ENCODE peak calls at places on chromosomes 13 and 19, in eight cellular contexts. B is fibroblast of lung, A is heart left ventricle, S is GM13976, J is IMR-90, F is GM12865, M is activated B cell treated with CpG ODN at 0.5 μM for 24 hours, P is colonic mucosa. W is an unnamed sample.

GRCh38 chr13:98390086-98390697 is 186.7 kb downstream of the STK24 start:
- DNase-seq in M (no peak), B (peak), A (no peak), F (no peak), P (no peak), J (peak), S (no peak), W (no peak)

GRCh38 chr13:46172531-46172991 is 9.4 kb downstream of the LCP1 start:
- DNase-seq in A (no peak), S (no peak), F (peak), J (no peak), B (no peak), P (no peak), M (no peak), W (no peak)

GRCh38 chr13:95156208-95156607 is 145.0 kb downstream of the ABCC4 start:
- DNase-seq in S (no peak), M (no peak), A (no peak), J (peak), B (peak), F (no peak), P (no peak), W (no peak)

GRCh38 chr19:12995596-12996541 is 594 bp downstream of the NFIX start:
- DNase-seq in S (peak), M (no peak), F (no peak), B (peak), J (peak), A (peak), P (peak), W (no peak)

GRCh38 chr13:40477623-40478608 is 188.5 kb downstream of the FOXO1 start:
- DNase-seq in S (no peak), J (no peak), P (no peak), M (no peak), B (peak), A (peak), F (no peak), W (no peak)

GRCh38 chr19:35618857-35619256 is 6.3 kb downstream of the HAUS5 start:
- DNase-seq in J (no peak), P (no peak), M (no peak), A (no peak), S (no peak), B (no peak), F (no peak), W (no peak)

GRCh38 chr19:10920288-10920655 is 8.2 kb downstream of the YIPF2 start:
- DNase-seq in M (no peak), F (no peak), A (no peak), P (no peak), J (no peak), S (no peak), B (no peak), W (no peak)

GRCh38 chr13:43126420-43126819 is 103.0 kb downstream of the DNAJC15 start:
- DNase-seq in B (no peak), A (no peak), F (peak), M (no peak), P (no peak), J (no peak), S (no peak), W (no peak)

GRCh38 chr19:8615813-8616596 is 5.5 kb upstream of the ADAMTS10 start:
- DNase-seq in M (no peak), B (peak), S (peak), J (peak), F (peak), P (peak), A (peak), W (peak)

GRCh38 chr13:30850204-30850866 is 55.7 kb upstream of the MEDAG start:
- DNase-seq in B (no peak), F (no peak), J (no peak), S (no peak), A (no peak), M (no peak), P (no peak), W (no peak)

GRCh38 chr13:37453246-37453645 is 145.3 kb downstream of the POSTN start:
- DNase-seq in A (no peak), F (no peak), P (no peak), J (no peak), B (peak), S (no peak), M (no peak), W (no peak)

GRCh38 chr19:29115181-29115580 is 97.8 kb downstream of the UQCRFS1 start:
- DNase-seq in S (no peak), P (no peak), F (no peak), J (no peak), M (no peak), B (no peak), A (no peak), W (no peak)

GRCh38 chr19:46990998-46991676 is 28.5 kb upstream of the NPAS1 start:
- DNase-seq in B (peak), J (peak), M (no peak), P (peak), S (peak), F (peak), A (peak), W (peak)

GRCh38 chr19:3365447-3366103 is 808 bp upstream of the NFIC start:
- DNase-seq in S (no peak), M (no peak), B (no peak), P (peak), J (peak), A (peak), F (peak), W (peak)

DNA sequence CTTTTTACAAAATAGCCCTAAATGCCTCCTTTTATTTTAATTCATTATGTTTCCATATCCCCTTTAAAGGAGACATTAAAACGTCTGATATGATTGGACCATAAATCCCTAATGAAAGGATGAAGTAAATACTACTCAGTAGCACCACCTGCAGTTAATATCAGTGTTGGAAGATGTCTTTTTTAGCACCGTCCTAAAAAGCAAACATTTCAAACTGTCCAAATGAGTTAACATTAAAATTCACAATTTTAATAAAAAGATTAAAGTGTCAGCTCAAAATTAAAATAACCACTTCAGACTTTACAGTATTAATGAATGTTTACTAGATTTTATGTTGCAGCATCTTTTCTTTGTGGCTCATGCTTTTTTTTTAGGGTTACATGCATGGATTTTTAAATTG is 12.3 kb downstream of the ZNF507 start:
- DNase-seq in B (peak), P (no peak), F (no peak), S (no peak), A (no peak), M (no peak), J (no peak), W (no peak)
- TF ChIP-seq CTCF in B (peak), P (no peak), F (no peak), S (no peak), A (no peak), M (no peak), J (peak), W (peak)

DNA sequence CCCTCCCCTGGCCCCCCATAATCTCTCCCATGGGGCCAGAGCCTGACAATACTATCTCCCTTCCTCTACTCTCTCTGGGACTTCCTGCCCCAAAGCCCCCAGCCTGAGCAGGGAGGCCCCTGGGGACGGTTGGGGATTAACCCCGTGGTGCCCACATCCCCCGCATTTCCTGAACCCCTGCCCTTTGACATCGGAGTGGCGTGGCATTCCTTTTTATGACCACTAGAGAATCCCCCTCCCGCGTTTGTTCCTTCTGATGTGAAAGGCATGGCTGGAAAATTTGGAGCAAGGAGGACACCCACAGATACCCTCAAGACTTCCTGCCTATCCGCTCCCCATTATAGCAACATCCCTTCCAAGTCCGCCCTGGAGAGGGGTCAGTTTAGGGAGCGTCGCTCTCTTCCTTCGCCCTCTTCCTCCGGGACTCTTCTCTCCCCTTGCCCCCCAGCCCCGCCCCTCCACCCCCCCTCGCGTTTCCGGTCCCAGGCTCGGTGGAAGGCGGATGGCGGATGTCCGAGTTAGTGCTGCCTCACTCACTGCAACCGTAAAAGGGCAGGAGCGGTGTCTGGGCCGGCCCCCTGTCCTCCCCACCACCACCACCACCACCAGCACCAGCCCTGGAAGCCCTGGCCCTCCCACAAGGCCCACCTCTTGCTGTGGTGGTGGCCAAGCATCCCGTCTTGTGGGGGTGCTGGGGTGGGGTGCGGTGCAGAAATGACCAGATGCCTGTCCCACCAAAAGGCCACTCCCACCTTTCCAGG is 1.8 kb downstream of the VASP start:
- DNase-seq in S (peak), P (peak), B (peak), M (peak), A (peak), J (peak), F (peak), W (peak)
- TF ChIP-seq CTCF in S (no peak), P (no peak), B (no peak), M (no peak), A (no peak), J (no peak), F (no peak), W (no peak)

DNA sequence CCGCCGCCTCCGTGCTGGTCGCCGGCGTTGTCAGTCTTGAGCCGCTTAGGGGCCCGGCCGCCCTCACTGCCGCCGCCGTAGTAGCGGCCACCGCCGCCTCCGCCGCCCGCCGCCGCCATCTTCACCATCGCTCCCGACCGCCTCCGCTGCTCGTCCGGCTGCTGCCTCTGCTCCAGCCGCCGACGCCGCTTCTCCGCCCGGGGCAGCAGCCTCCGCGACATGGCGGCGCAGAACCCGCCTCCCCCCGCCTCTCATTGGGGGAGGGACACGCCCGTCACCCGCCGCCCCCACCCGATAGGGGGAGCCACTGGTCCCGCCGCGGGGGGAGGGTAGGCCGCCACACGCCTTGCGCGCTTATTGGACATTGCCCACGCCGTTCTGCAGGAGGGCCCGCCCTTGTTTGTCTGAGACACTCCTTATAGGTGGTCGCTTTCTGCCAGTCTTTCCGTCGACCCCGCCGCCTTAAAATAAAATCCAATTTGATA is at the start of gene HNRNPL:
- DNase-seq in P (peak), M (peak), F (no peak), J (no peak), S (peak), B (no peak), A (peak), W (no peak)
- TF ChIP-seq CTCF in P (peak), M (no peak), F (peak), J (peak), S (peak), B (peak), A (peak), W (peak)

DNA sequence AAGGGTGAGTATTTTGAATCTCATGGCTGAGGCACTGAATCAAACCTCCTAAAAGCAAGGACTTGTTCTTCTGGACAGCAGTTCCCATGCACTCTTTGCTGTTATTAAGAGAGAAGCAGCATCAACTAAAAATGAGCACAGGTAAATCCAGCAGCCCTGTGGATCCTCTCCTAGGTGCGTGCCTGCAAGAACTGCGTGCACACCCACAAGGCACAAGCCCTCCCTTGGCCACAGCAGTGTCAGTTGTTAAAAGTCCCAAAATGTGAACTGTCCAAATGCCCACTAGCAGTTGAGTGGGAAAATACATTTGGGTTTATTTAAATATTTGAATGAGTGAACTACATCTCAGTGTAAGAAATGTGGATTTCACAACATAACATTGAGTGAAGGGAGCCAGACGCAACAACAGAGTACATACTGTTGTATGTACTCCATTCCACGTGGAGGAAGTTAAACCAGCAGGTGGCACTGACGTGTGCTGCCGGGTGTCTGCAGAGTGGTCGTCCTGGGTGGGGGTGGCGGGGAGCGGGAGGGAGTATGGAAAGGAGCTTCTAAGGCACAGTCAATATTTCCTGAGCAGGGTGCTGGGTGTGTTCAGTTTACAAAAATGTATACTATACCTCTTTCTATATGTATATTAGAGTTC is 266.4 kb downstream of the NALCN start:
- DNase-seq in A (no peak), J (peak), F (peak), B (peak), P (no peak), M (no peak), S (no peak), W (no peak)
- TF ChIP-seq CTCF in A (no peak), J (peak), F (peak), B (peak), P (no peak), M (no peak), S (no peak), W (no peak)

GRCh38 chr19:21256722-21257121 is 72.5 kb downstream of the ZNF708 start:
- DNase-seq in P (no peak), J (peak), S (no peak), M (no peak), A (no peak), B (no peak), F (no peak), W (no peak)
- TF ChIP-seq CTCF in P (no peak), J (peak), S (peak), M (no peak), A (no peak), B (no peak), F (no peak), W (no peak)

DNA sequence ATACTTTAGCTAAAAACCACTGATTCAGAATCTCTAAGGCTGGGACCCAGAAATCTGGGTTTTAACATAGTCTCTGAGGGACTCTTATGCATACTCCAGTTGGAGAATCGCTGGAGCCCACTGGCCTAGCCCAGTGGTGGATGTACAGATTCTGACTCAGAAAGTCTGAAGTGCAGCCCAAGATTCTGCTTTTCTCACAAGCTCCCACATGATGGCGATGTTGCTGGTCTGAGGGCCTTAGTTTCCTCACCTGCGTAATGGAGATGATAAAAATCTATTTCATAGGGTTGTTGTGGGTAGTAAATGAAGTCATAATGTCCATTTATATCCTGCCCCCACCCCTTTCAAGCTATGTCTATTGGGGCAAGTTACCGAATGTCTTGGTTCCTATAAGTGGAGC is 7.7 kb upstream of the CDADC1 start:
- DNase-seq in J (peak), S (peak), F (peak), B (peak), M (no peak), P (no peak), A (no peak), W (peak)
- TF ChIP-seq CTCF in J (peak), S (peak), F (peak), B (peak), M (no peak), P (peak), A (peak), W (peak)